ENCODE peak calls at places on chromosome 21, in ten cellular contexts. J is NCI-H2081; L is HFFc6; V is GM04504; E is stimulated activated CD4-positive, alpha-beta T cell treated with anti-CD3 and anti-CD28 coated beads, Interleukin-1b, Interleukin-23, amount 100 ng/mL, for 4 hours; X is NCI-H1092; R is mucosa of gallbladder; K is AML-193; A is stimulated activated CD8-positive, alpha-beta memory T cell treated with anti-CD3 and anti-CD28 coated beads, Interleukin-4, amount 100 ng/mL, for 24 hours; Z is activated naive CD4-positive, alpha-beta T cell. W is an unnamed sample.

GRCh38 chr21:27157097-27157496 is 190.2 kb upstream of the ADAMTS5 start:
- DNase-seq in X (no peak), J (no peak), E (no peak), Z (no peak), V (no peak), L (no peak), A (no peak), K (no peak), R (no peak), W (no peak)

GRCh38 chr21:39601194-39601940 is 11.4 kb upstream of the B3GALT5 start:
- DNase-seq in X (no peak), E (no peak), K (no peak), J (no peak), V (no peak), L (no peak), A (no peak), R (no peak), Z (no peak), W (no peak)

GRCh38 chr21:36478941-36479340 is 981 bp downstream of the CLDN14 start:
- DNase-seq in Z (no peak), J (no peak), K (no peak), R (no peak), X (no peak), E (no peak), L (no peak), A (no peak), V (no peak), W (no peak)

GRCh38 chr21:30232011-30232410 is 16.1 kb upstream of the CLDN8 start:
- DNase-seq in V (no peak), E (no peak), L (no peak), Z (no peak), A (no peak), K (no peak), J (no peak), R (no peak), X (no peak), W (no peak)

GRCh38 chr21:38352536-38353219 is 95.9 kb downstream of the KCNJ15 start:
- DNase-seq in A (peak), L (peak), E (peak), Z (peak), J (peak), V (peak), R (peak), X (peak), K (peak), W (peak)

GRCh38 chr21:25639167-25639921 is at the start of gene JAM2:
- DNase-seq in K (no peak), R (peak), A (peak), Z (no peak), X (peak), V (no peak), J (peak), L (no peak), E (no peak), W (peak)

GRCh38 chr21:45431781-45432572 is 27.0 kb downstream of the COL18A1 start:
- DNase-seq in E (no peak), K (no peak), A (no peak), L (no peak), Z (no peak), X (no peak), J (no peak), V (no peak), R (no peak), W (no peak)

GRCh38 chr21:43717967-43718871 is 710 bp upstream of the PDXK start:
- DNase-seq in K (no peak), J (no peak), X (no peak), Z (no peak), E (no peak), R (no peak), L (no peak), A (no peak), V (no peak), W (no peak)

GRCh38 chr21:32083175-32083574 is 195.7 kb downstream of the MIS18A start:
- DNase-seq in V (no peak), X (peak), Z (no peak), A (no peak), R (no peak), E (no peak), J (peak), L (no peak), K (no peak), W (no peak)

GRCh38 chr21:42836402-42836666 is 43.0 kb downstream of the WDR4 start:
- DNase-seq in V (no peak), L (no peak), Z (no peak), A (no peak), K (no peak), R (no peak), E (no peak), J (no peak), X (no peak), W (no peak)

GRCh38 chr21:38753114-38754100 is 52.3 kb upstream of the ETS2 start:
- DNase-seq in X (no peak), K (no peak), J (no peak), V (no peak), Z (no peak), E (no peak), R (no peak), L (no peak), A (no peak), W (no peak)

GRCh38 chr21:28644762-28645161 is 347.9 kb downstream of the LTN1 start:
- DNase-seq in X (no peak), E (no peak), J (no peak), K (no peak), V (no peak), L (peak), Z (no peak), A (no peak), R (no peak), W (no peak)

GRCh38 chr21:40335689-40336088 is 468.5 kb downstream of the PCP4 start:
- DNase-seq in L (no peak), Z (no peak), K (no peak), E (no peak), R (no peak), J (peak), V (no peak), X (peak), A (no peak), W (no peak)

GRCh38 chr21:38831526-38832467 is 26.1 kb downstream of the ETS2 start:
- DNase-seq in E (peak), V (peak), L (peak), K (peak), J (no peak), R (peak), Z (no peak), A (no peak), X (no peak), W (peak)